ENCODE peak calls at places on chromosome 5, in four cellular contexts. D is HepG2, Z is NT2/D1, Y is GM23338. O is an unnamed sample. For H3K36me3, the result is how much of the 10 kb centered on the place peaks cover.

GRCh38 chr5:83632874-83633273 is 87.8 kb downstream of the HAPLN1 start:
- DNase-seq in D (no peak), Z (no peak), Y (no peak), O (no peak)

GRCh38 chr5:59380350-59380951 is 513.1 kb downstream of the PDE4D start:
- DNase-seq in D (peak), Z (no peak), Y (peak), O (no peak)

GRCh38 chr5:62326302-62326701 is 20.3 kb downstream of the KIF2A start:
- DNase-seq in D (no peak), Z (no peak), Y (no peak), O (no peak)

GRCh38 chr5:132009706-132010405 is 1.6 kb downstream of the ACSL6 start:
- DNase-seq in D (no peak), Z (no peak), Y (peak), O (peak)

GRCh38 chr5:174690256-174690655 is 34.1 kb upstream of the MSX2 start:
- DNase-seq in D (no peak), Z (no peak), Y (peak), O (no peak)

GRCh38 chr5:168964182-168964581 is 336.8 kb downstream of the SLIT3 start:
- DNase-seq in D (no peak), Z (no peak), Y (no peak), O (no peak)

GRCh38 chr5:61658592-61659008 is 326.5 kb downstream of the ZSWIM6 start:
- DNase-seq in D (peak), Z (peak), Y (peak), O (peak)

GRCh38 chr5:128081111-128081865 is 2.3 kb upstream of the SLC12A2 start:
- DNase-seq in D (no peak), Z (no peak), Y (no peak), O (no peak)

GRCh38 chr5:78025540-78025939 is 249.4 kb upstream of the TBCA start:
- DNase-seq in D (no peak), Z (no peak), Y (peak), O (no peak)

GRCh38 chr5:115579747-115580173 is 22.5 kb downstream of the TICAM2 start:
- DNase-seq in D (no peak), Z (no peak), Y (no peak), O (no peak)

GRCh38 chr5:83899351-83899970 is 178.8 kb upstream of the HAPLN1 start:
- DNase-seq in D (no peak), Z (no peak), Y (no peak), O (no peak)

GRCh38 chr5:53381-54174 is 38.4 kb upstream of the PLEKHG4B start:
- DNase-seq in D (no peak), Z (peak), Y (peak), O (peak)

GRCh38 chr5:73446631-73447233 is 1.8 kb downstream of the FOXD1 start:
- DNase-seq in D (no peak), Z (no peak), Y (peak), O (no peak)

GRCh38 chr5:119968690-119969089 is 339.3 kb downstream of the FAM170A start:
- DNase-seq in D (no peak), Z (no peak), Y (no peak), O (no peak)

GRCh38 chr5:83436276-83436675 is 35.3 kb upstream of the VCAN start:
- DNase-seq in D (no peak), Z (no peak), Y (no peak), O (no peak)

GRCh38 chr5:175479125-175479881 is 943 bp downstream of the SFXN1 start:
- DNase-seq in D (peak), Z (no peak), Y (peak), O (no peak)

GRCh38 chr5:33272288-33272687 is 168.5 kb upstream of the TARS1 start:
- DNase-seq in D (no peak), Z (no peak), Y (no peak), O (no peak)

GRCh38 chr5:178496661-178497060 is 93.5 kb downstream of the COL23A1 start:
- DNase-seq in D (no peak), Z (no peak), Y (no peak), O (no peak)

GRCh38 chr5:64505769-64506566 is at the start of gene RGS7BP:
- DNase-seq in D (no peak), Z (peak), Y (peak), O (no peak)

GRCh38 chr5:14244721-14245518 is 101.8 kb downstream of the TRIO start:
- DNase-seq in D (no peak), Z (no peak), Y (no peak), O (no peak)

GRCh38 chr5:6780802-6781391 is 67.7 kb downstream of the TENT4A start:
- DNase-seq in D (peak), Z (no peak), Y (peak), O (no peak)

GRCh38 chr5:126366199-126366560 is 57.0 kb upstream of the GRAMD2B start:
- DNase-seq in D (peak), Z (no peak), Y (no peak), O (no peak)

GRCh38 chr5:172005708-172006377 is 595 bp downstream of the FBXW11 start:
- DNase-seq in D (peak), Z (no peak), Y (peak), O (no peak)

DNA sequence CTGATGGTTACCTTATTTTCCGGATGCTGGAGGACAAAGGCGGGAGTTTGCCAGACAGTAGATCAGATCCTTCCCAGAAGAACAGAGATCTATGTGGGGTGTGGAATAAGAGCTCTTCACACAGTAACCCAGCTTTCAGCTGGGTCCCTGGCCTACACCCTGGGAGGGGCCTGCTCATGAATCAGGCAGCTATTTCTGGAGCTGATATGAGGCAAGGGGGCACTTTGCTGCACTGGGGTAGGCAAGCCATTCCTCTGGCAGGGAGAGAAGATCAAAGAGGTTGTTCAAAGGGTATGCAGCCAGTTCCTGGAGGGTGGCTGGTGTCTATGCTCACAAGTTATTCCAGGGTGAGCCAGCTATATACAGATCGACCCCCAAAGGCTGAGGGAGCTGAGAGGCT is 48.6 kb downstream of the CYSTM1 start:
- DNase-seq in D (peak), Z (no peak), Y (no peak), O (no peak)
- H3K36me3 ChIP-seq in D (under half), Z (under half), Y (under half), O (under half)

DNA sequence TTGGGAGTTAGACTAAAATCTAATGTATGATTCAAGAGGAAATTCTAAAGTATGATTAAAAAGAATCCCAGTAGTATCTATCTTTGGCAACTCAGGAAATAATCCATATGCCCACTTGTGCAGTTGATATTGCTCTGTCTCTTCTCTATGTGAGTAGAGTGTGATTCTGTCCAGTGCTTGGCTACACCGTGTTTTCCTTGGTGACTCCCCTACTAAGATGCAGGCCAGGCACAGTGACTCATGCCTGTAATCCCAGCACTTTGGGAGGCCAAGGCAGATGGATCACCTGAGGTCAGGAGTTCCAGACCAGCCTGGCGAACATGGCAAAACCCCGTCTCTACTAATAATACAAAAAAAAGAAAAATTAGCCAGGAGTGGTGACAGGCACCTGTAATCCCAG is 495.4 kb downstream of the MAT2B start:
- DNase-seq in D (no peak), Z (no peak), Y (no peak), O (no peak)
- H3K36me3 ChIP-seq in D (under half), Z (under half), Y (under half), O (under half)

DNA sequence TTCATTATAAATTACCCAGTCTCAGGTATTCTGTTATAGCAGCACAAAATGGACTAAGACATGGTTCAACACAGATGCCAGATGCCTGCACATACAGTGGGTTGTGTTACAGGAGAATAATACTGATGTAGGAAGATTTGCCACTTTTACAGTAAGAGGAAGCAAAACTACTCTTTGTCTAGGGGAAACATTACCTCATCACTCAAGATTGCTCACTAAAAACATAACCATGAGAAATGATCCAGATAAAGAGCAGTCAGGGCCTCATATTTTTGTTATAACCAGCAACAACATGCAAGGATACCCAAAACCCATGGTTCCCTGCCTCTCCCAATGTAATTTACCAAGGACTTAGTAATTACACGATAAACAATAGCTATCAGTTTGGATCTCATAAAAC is 28.0 kb downstream of the DPYSL3 start:
- DNase-seq in D (no peak), Z (no peak), Y (no peak), O (no peak)
- H3K36me3 ChIP-seq in D (under half), Z (under half), Y (under half), O (under half)

DNA sequence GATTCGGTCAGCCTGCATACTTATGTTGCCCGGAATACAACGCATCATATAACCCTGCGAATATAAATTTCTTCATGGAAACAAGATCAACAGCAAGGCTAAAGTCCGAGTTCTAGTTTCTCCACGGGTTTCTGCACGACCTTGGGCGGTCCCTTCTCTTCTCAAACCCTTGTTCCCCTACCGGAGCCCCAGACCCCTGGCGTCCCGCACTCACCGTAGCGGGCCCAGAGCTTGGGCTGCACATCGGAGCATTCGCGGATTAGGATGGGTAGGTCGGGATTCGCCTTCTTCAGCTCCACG is 438 bp downstream of the NDUFA2 start:
- DNase-seq in D (no peak), Z (no peak), Y (no peak), O (no peak)
- H3K36me3 ChIP-seq in D (under half), Z (half or more), Y (under half), O (half or more)

DNA sequence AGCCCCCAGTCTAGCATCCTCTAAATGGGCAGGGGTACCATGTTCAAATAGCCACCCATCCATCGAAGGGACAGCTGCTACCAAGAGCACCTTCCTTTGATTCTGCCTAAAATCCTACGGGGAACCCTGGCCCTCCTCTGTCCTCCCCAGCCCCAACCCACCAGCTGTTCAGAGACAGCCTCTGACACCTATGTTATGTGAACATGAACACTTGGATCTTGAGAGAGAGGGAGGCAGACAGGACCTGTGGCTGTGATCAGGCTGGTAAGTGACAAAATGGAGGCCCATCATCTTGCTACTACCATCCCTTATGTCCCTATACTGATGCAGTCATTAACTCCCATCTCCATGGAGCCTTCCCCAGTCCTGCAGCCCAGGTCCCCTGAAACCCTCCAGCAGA is 8.2 kb downstream of the SLC23A1 start:
- DNase-seq in D (no peak), Z (no peak), Y (no peak), O (no peak)
- H3K36me3 ChIP-seq in D (under half), Z (under half), Y (under half), O (under half)

GRCh38 chr5:135362102-135362501 is 36.9 kb downstream of the MACROH2A1 start:
- DNase-seq in D (no peak), Z (no peak), Y (no peak), O (no peak)

GRCh38 chr5:135367554-135367953 is 31.5 kb downstream of the MACROH2A1 start:
- DNase-seq in D (no peak), Z (no peak), Y (no peak), O (no peak)

GRCh38 chr5:135367070-135367469 is 32.0 kb downstream of the MACROH2A1 start:
- DNase-seq in D (no peak), Z (no peak), Y (no peak), O (no peak)

GRCh38 chr5:135365281-135365680 is 33.8 kb downstream of the MACROH2A1 start:
- DNase-seq in D (no peak), Z (no peak), Y (no peak), O (no peak)

DNA sequence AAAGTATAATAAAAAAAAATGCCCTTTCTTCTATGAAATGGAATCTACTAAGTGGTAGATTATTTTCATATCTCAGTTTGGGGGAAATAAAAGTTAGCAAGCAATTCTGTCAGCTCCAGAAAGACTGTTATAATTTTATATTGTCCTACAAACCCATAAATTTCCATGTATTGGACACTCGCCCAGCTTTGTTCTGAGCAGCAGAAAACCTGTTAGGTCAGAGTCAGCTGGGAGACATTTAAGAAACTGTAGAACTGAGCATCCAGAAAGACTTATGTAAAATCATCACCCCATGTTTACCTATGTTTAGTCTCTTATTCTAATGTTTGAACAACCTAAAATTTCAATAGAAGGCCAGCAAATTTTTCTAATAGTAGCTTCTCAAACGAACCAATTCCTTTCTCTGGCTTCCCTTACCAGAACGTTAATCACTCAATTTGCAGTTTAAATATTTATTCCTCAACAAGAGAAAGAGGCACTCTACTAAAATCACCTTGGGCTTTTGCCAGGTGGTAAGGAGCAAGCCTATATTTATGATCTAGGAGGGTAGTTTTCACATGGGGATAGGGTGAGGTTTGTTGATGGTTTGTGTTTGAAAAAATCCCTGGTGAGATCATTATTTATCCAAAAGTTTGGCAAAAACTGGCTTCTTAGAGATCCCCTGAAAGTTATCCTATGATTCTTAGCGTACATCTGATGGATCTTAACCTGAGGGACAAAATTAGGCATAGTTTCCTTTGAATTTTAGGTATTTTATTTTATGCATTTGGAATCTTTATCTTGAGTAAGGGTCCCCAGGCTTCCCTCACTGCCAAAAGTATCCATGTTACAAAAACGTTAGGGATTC is 34.4 kb downstream of the MACROH2A1 start:
- DNase-seq in D (no peak), Z (no peak), Y (no peak), O (no peak)
- H3K36me3 ChIP-seq in D (under half), Z (half or more), Y (under half), O (half or more)

DNA sequence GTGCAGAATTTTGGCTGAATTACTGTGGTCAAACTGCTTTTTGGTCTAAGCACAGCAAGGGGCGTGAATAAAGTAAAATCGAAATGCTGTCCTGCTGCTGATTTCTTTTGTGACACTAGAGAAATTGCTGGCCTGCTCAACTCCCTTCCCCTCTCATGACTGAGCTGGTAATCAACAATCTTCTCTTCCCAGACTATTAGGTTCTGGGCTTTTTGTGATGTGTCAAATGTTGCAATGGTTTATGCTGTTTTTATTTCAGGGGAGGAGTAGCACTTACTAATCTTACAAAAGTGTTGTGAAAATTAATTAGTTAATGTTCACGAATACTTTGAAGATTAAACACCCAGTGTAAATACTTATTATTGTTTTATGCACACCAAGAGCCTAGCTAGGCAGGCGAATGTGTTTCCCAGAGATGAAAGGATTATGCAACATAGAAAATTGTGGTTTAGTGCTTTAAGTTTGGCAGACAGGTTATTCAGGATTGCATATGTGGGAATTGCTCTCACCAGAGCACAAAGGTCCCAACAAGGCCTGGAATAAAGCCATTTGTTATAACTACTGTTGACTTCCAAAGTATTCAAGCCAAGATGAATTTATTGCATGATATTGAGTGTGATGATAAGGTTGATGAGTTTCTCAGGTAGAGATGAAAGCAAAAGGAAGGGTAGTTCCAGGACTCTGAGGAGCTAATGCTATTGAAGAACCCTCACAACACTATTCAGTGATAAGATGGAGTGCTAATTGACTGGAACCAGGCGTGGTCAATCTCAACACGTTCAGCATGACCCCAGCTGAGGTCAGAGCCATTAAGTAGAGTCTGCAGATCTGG is 280.7 kb upstream of the ZNF608 start:
- DNase-seq in D (no peak), Z (no peak), Y (no peak), O (no peak)
- H3K36me3 ChIP-seq in D (under half), Z (under half), Y (under half), O (under half)

GRCh38 chr5:80662108-80662507 is 7.3 kb upstream of the DHFR start:
- DNase-seq in D (no peak), Z (no peak), Y (no peak), O (no peak)
- H3K36me3 ChIP-seq in D (under half), Z (under half), Y (under half), O (half or more)

DNA sequence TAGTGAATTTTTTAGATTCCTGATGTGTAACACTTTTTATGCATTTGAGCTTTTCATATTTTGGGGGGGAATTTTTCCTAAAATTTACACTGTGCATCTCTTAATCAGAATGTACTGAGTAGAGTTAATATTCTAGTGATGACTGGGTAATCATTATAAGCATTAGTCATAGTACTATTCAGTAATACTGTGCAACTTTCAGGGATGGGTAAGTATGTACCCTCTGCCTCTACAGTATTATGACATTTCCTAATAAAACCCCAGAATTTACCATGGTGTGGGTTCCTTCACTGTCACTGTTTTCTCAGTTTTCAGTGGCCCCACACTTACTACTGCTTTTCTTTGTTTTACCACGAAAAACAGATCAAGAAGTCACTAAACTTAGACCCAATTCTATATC is 2.8 kb upstream of the CMYA5 start:
- DNase-seq in D (no peak), Z (no peak), Y (no peak), O (no peak)
- H3K36me3 ChIP-seq in D (under half), Z (under half), Y (under half), O (under half)

GRCh38 chr5:34687269-34688011 is 31.3 kb downstream of the RAI14 start:
- DNase-seq in D (no peak), Z (no peak), Y (no peak), O (no peak)
- H3K36me3 ChIP-seq in D (under half), Z (under half), Y (under half), O (under half)